ENCODE peak calls at places on chromosomes 7 and 10, in six cellular contexts. One of them, this sample, is unnamed.

GRCh38 chr7:30682131-30683083 is at the start of gene CRHR2:
- DNase-seq in right cardiac atrium: peak; percentile 67
- DNase-seq in HS-5: no peak
- DNase-seq in bronchial epithelial cell: no peak
- DNase-seq in stimulated activated CD4-positive, alpha-beta T cell treated with anti-CD3 and anti-CD28 coated beads, Interleukin-4, amount 100 ng/mL, for 24 hours: peak; percentile 14
- DNase-seq in NCI-H774: no peak
- DNase-seq in this sample: peak; percentile 86

GRCh38 chr10:17801507-17801906 is 7.6 kb upstream of the MRC1 start:
- DNase-seq in right cardiac atrium: no peak
- DNase-seq in HS-5: no peak
- DNase-seq in bronchial epithelial cell: no peak
- DNase-seq in stimulated activated CD4-positive, alpha-beta T cell treated with anti-CD3 and anti-CD28 coated beads, Interleukin-4, amount 100 ng/mL, for 24 hours: no peak
- DNase-seq in NCI-H774: peak; percentile 6
- DNase-seq in this sample: no peak

GRCh38 chr10:89426230-89426868 is 12.0 kb downstream of the IFIT5 start:
- DNase-seq in right cardiac atrium: no peak
- DNase-seq in HS-5: peak; percentile 40
- DNase-seq in bronchial epithelial cell: peak; percentile 60
- DNase-seq in stimulated activated CD4-positive, alpha-beta T cell treated with anti-CD3 and anti-CD28 coated beads, Interleukin-4, amount 100 ng/mL, for 24 hours: no peak
- DNase-seq in NCI-H774: no peak
- DNase-seq in this sample: peak; percentile 56

GRCh38 chr7:120337308-120337907 is 64.4 kb downstream of the KCND2 start:
- DNase-seq in right cardiac atrium: no peak
- DNase-seq in HS-5: no peak
- DNase-seq in bronchial epithelial cell: peak; percentile 22
- DNase-seq in stimulated activated CD4-positive, alpha-beta T cell treated with anti-CD3 and anti-CD28 coated beads, Interleukin-4, amount 100 ng/mL, for 24 hours: no peak
- DNase-seq in NCI-H774: no peak
- DNase-seq in this sample: no peak

GRCh38 chr10:73095479-73096021 is 1.1 kb downstream of the P4HA1 start:
- DNase-seq in right cardiac atrium: peak; percentile 71
- DNase-seq in HS-5: no peak
- DNase-seq in bronchial epithelial cell: peak; percentile 30
- DNase-seq in stimulated activated CD4-positive, alpha-beta T cell treated with anti-CD3 and anti-CD28 coated beads, Interleukin-4, amount 100 ng/mL, for 24 hours: peak; percentile 44
- DNase-seq in NCI-H774: no peak
- DNase-seq in this sample: peak; percentile 68

GRCh38 chr7:132773527-132773956 is 197.3 kb upstream of the PLXNA4 start:
- DNase-seq in right cardiac atrium: no peak
- DNase-seq in HS-5: peak; percentile 54
- DNase-seq in bronchial epithelial cell: peak; percentile 61
- DNase-seq in stimulated activated CD4-positive, alpha-beta T cell treated with anti-CD3 and anti-CD28 coated beads, Interleukin-4, amount 100 ng/mL, for 24 hours: no peak
- DNase-seq in NCI-H774: no peak
- DNase-seq in this sample: no peak

GRCh38 chr7:102300643-102301211 is 14.1 kb downstream of the SH2B2 start:
- DNase-seq in right cardiac atrium: no peak
- DNase-seq in HS-5: no peak
- DNase-seq in bronchial epithelial cell: no peak
- DNase-seq in stimulated activated CD4-positive, alpha-beta T cell treated with anti-CD3 and anti-CD28 coated beads, Interleukin-4, amount 100 ng/mL, for 24 hours: no peak
- DNase-seq in NCI-H774: no peak
- DNase-seq in this sample: peak; percentile 75

GRCh38 chr7:140506788-140507464 is 27.6 kb upstream of the MKRN1 start:
- DNase-seq in right cardiac atrium: peak; percentile 61
- DNase-seq in HS-5: no peak
- DNase-seq in bronchial epithelial cell: peak; percentile 53
- DNase-seq in stimulated activated CD4-positive, alpha-beta T cell treated with anti-CD3 and anti-CD28 coated beads, Interleukin-4, amount 100 ng/mL, for 24 hours: no peak
- DNase-seq in NCI-H774: peak; percentile 38
- DNase-seq in this sample: no peak

GRCh38 chr7:29987821-29988317 is 1.7 kb downstream of the SCRN1 start:
- DNase-seq in right cardiac atrium: no peak
- DNase-seq in HS-5: peak; percentile 96
- DNase-seq in bronchial epithelial cell: peak; percentile 78
- DNase-seq in stimulated activated CD4-positive, alpha-beta T cell treated with anti-CD3 and anti-CD28 coated beads, Interleukin-4, amount 100 ng/mL, for 24 hours: no peak
- DNase-seq in NCI-H774: peak; percentile 21
- DNase-seq in this sample: peak; percentile 54

GRCh38 chr7:132569884-132570614 is 6.2 kb downstream of the PLXNA4 start:
- DNase-seq in right cardiac atrium: no peak
- DNase-seq in HS-5: no peak
- DNase-seq in bronchial epithelial cell: no peak
- DNase-seq in stimulated activated CD4-positive, alpha-beta T cell treated with anti-CD3 and anti-CD28 coated beads, Interleukin-4, amount 100 ng/mL, for 24 hours: no peak
- DNase-seq in NCI-H774: no peak
- DNase-seq in this sample: no peak

GRCh38 chr10:93368210-93368609 is 113.9 kb downstream of the MYOF start:
- DNase-seq in right cardiac atrium: peak; percentile 65
- DNase-seq in HS-5: no peak
- DNase-seq in bronchial epithelial cell: no peak
- DNase-seq in stimulated activated CD4-positive, alpha-beta T cell treated with anti-CD3 and anti-CD28 coated beads, Interleukin-4, amount 100 ng/mL, for 24 hours: no peak
- DNase-seq in NCI-H774: no peak
- DNase-seq in this sample: no peak

GRCh38 chr7:128788446-128789412 is 3.0 kb upstream of the CCDC136 start:
- DNase-seq in right cardiac atrium: no peak
- DNase-seq in HS-5: no peak
- DNase-seq in bronchial epithelial cell: no peak
- DNase-seq in stimulated activated CD4-positive, alpha-beta T cell treated with anti-CD3 and anti-CD28 coated beads, Interleukin-4, amount 100 ng/mL, for 24 hours: no peak
- DNase-seq in NCI-H774: no peak
- DNase-seq in this sample: no peak

GRCh38 chr7:142867398-142868187 is 12.7 kb downstream of the EPHB6 start:
- DNase-seq in right cardiac atrium: no peak
- DNase-seq in HS-5: no peak
- DNase-seq in bronchial epithelial cell: no peak
- DNase-seq in stimulated activated CD4-positive, alpha-beta T cell treated with anti-CD3 and anti-CD28 coated beads, Interleukin-4, amount 100 ng/mL, for 24 hours: no peak
- DNase-seq in NCI-H774: no peak
- DNase-seq in this sample: no peak

GRCh38 chr7:140640060-140640611 is 477 bp downstream of the DENND2A start:
- DNase-seq in right cardiac atrium: peak; percentile 84
- DNase-seq in HS-5: no peak
- DNase-seq in bronchial epithelial cell: no peak
- DNase-seq in stimulated activated CD4-positive, alpha-beta T cell treated with anti-CD3 and anti-CD28 coated beads, Interleukin-4, amount 100 ng/mL, for 24 hours: no peak
- DNase-seq in NCI-H774: peak; percentile 19
- DNase-seq in this sample: peak; percentile 88

GRCh38 chr10:62081322-62081945 is 179.9 kb downstream of the ARID5B start:
- DNase-seq in right cardiac atrium: no peak
- DNase-seq in HS-5: no peak
- DNase-seq in bronchial epithelial cell: no peak
- DNase-seq in stimulated activated CD4-positive, alpha-beta T cell treated with anti-CD3 and anti-CD28 coated beads, Interleukin-4, amount 100 ng/mL, for 24 hours: no peak
- DNase-seq in NCI-H774: no peak
- DNase-seq in this sample: no peak

This sample was measured in retina.